ENCODE peak calls at places on chromosome 3, in ten cellular contexts. S, Y, L, W, C, X, Q, B, F and M are unnamed samples.

GRCh38 chr3:44762170-44762677 is 630 bp downstream of the KIF15 start:
- DNase-seq in S (no peak), Y (no peak), L (no peak), W (no peak), C (no peak), X (no peak), Q (no peak), B (no peak), F (no peak), M (peak)

GRCh38 chr3:15354485-15354884 is 22.1 kb upstream of the SH3BP5 start:
- DNase-seq in S (no peak), Y (peak), L (no peak), W (no peak), C (no peak), X (no peak), Q (no peak), B (no peak), F (no peak), M (no peak)

GRCh38 chr3:71690222-71690821 is 34.9 kb downstream of the EIF4E3 start:
- DNase-seq in S (no peak), Y (peak), L (no peak), W (no peak), C (peak), X (no peak), Q (no peak), B (no peak), F (no peak), M (no peak)

GRCh38 chr3:16548721-16549120 is 35.2 kb upstream of the RFTN1 start:
- DNase-seq in S (no peak), Y (peak), L (no peak), W (no peak), C (peak), X (no peak), Q (no peak), B (no peak), F (no peak), M (no peak)

GRCh38 chr3:138125548-138126221 is 6.5 kb downstream of the A4GNT start:
- DNase-seq in S (no peak), Y (no peak), L (no peak), W (no peak), C (peak), X (no peak), Q (no peak), B (no peak), F (no peak), M (no peak)

GRCh38 chr3:147298511-147298982 is 107.8 kb downstream of the ZIC4 start:
- DNase-seq in S (peak), Y (peak), L (peak), W (no peak), C (peak), X (no peak), Q (no peak), B (no peak), F (no peak), M (no peak)

GRCh38 chr3:94862703-94863102 is 799.8 kb downstream of the NSUN3 start:
- DNase-seq in S (peak), Y (no peak), L (no peak), W (no peak), C (peak), X (peak), Q (no peak), B (no peak), F (no peak), M (peak)

GRCh38 chr3:125374501-125374995 is 577 bp downstream of the ZNF148 start:
- DNase-seq in S (peak), Y (peak), L (no peak), W (peak), C (peak), X (peak), Q (peak), B (peak), F (peak), M (peak)

GRCh38 chr3:143119009-143119914 is at the start of gene CHST2:
- DNase-seq in S (peak), Y (peak), L (peak), W (peak), C (peak), X (no peak), Q (peak), B (peak), F (peak), M (peak)

GRCh38 chr3:57952651-57953050 is 55.6 kb upstream of the FLNB start:
- DNase-seq in S (no peak), Y (no peak), L (no peak), W (no peak), C (no peak), X (no peak), Q (no peak), B (no peak), F (no peak), M (no peak)

GRCh38 chr3:38005076-38006020 is 14.8 kb downstream of the VILL start:
- DNase-seq in S (no peak), Y (no peak), L (no peak), W (peak), C (no peak), X (no peak), Q (peak), B (no peak), F (peak), M (no peak)

GRCh38 chr3:151916781-151917180 is 43.3 kb downstream of the SUCNR1 start:
- DNase-seq in S (peak), Y (no peak), L (no peak), W (no peak), C (no peak), X (no peak), Q (no peak), B (no peak), F (no peak), M (no peak)

GRCh38 chr3:13580256-13581023 is 31.5 kb downstream of the FBLN2 start:
- DNase-seq in S (no peak), Y (no peak), L (no peak), W (no peak), C (peak), X (no peak), Q (no peak), B (no peak), F (no peak), M (no peak)

GRCh38 chr3:124383846-124384483 is 346.3 kb upstream of the UMPS start:
- DNase-seq in S (no peak), Y (no peak), L (no peak), W (peak), C (peak), X (no peak), Q (no peak), B (no peak), F (no peak), M (no peak)

GRCh38 chr3:23825802-23826201 is 20.0 kb downstream of the UBE2E1 start:
- DNase-seq in S (no peak), Y (no peak), L (no peak), W (no peak), C (no peak), X (no peak), Q (no peak), B (no peak), F (no peak), M (no peak)

GRCh38 chr3:53194218-53195065 is 33.4 kb downstream of the PRKCD start:
- DNase-seq in S (peak), Y (peak), L (no peak), W (peak), C (no peak), X (no peak), Q (no peak), B (peak), F (peak), M (no peak)